ENCODE peak calls at places on chromosomes 2 and 18, in four cellular contexts. One of them, this sample, is unnamed.
A peak's percentile ranks its signal among the peaks of the same experiment; 100 is the strongest.

GRCh38 chr18:13247506-13247905 is 28.9 kb downstream of the LDLRAD4 start:
- DNase-seq in K562: no peak
- DNase-seq in HepG2: no peak
- DNase-seq in WTC11: no peak
- DNase-seq in this sample: no peak

GRCh38 chr18:73366713-73367112 is 498.9 kb upstream of the NETO1 start:
- DNase-seq in HepG2: no peak
- DNase-seq in WTC11: no peak
- DNase-seq in K562: no peak
- DNase-seq in this sample: no peak

GRCh38 chr2:12352891-12353290 is 363.8 kb upstream of the TRIB2 start:
- DNase-seq in WTC11: no peak
- DNase-seq in K562: no peak
- DNase-seq in HepG2: no peak
- DNase-seq in this sample: no peak

GRCh38 chr2:102619414-102620319 is at the start of gene SLC9A2:
- DNase-seq in HepG2: no peak
- DNase-seq in K562: peak; percentile 69
- DNase-seq in WTC11: peak; percentile 69
- DNase-seq in this sample: peak; percentile 49

GRCh38 chr18:2961828-2962227 is 51.1 kb downstream of the LPIN2 start:
- DNase-seq in HepG2: no peak
- DNase-seq in K562: no peak
- DNase-seq in WTC11: no peak
- DNase-seq in this sample: no peak

GRCh38 chr2:229489016-229489415 is 217.9 kb upstream of the PID1 start:
- DNase-seq in WTC11: no peak
- DNase-seq in HepG2: no peak
- DNase-seq in K562: no peak
- DNase-seq in this sample: no peak

GRCh38 chr2:99636432-99637034 is 146.7 kb upstream of the REV1 start:
- DNase-seq in WTC11: no peak
- DNase-seq in HepG2: no peak
- DNase-seq in K562: peak; percentile 10
- DNase-seq in this sample: no peak

GRCh38 chr2:220198911-220199310 is 571.5 kb downstream of the SLC4A3 start:
- DNase-seq in K562: no peak
- DNase-seq in WTC11: no peak
- DNase-seq in HepG2: no peak
- DNase-seq in this sample: no peak

GRCh38 chr18:39799010-39799409 is 2156.0 kb upstream of the PIK3C3 start:
- DNase-seq in K562: no peak
- DNase-seq in HepG2: no peak
- DNase-seq in WTC11: no peak
- DNase-seq in this sample: no peak

GRCh38 chr18:49819071-49819662 is 5.8 kb upstream of the ACAA2 start:
- DNase-seq in K562: no peak
- DNase-seq in WTC11: no peak
- DNase-seq in HepG2: no peak
- DNase-seq in this sample: no peak

GRCh38 chr18:42163316-42163715 is 208.3 kb downstream of the PIK3C3 start:
- DNase-seq in HepG2: no peak
- DNase-seq in K562: no peak
- DNase-seq in WTC11: no peak
- DNase-seq in this sample: no peak

GRCh38 chr2:219335373-219335786 is 2.8 kb upstream of the RESP18 start:
- DNase-seq in HepG2: no peak
- DNase-seq in WTC11: peak; percentile 24
- DNase-seq in K562: no peak
- DNase-seq in this sample: no peak

GRCh38 chr2:140246957-140247356 is 1466.8 kb upstream of the NXPH2 start:
- DNase-seq in WTC11: no peak
- DNase-seq in K562: no peak
- DNase-seq in HepG2: no peak
- DNase-seq in this sample: no peak

GRCh38 chr18:59042477-59042842 is 97.2 kb upstream of the SEC11C start:
- DNase-seq in K562: no peak
- DNase-seq in HepG2: no peak
- DNase-seq in WTC11: no peak
- DNase-seq in this sample: no peak

GRCh38 chr2:20516646-20517341 is 69.9 kb downstream of the RHOB start:
- DNase-seq in HepG2: peak; percentile 58
- DNase-seq in K562: no peak
- DNase-seq in WTC11: no peak
- DNase-seq in this sample: no peak

GRCh38 chr18:76874643-76875389 is 52.5 kb downstream of the ZNF236 start:
- DNase-seq in K562: no peak
- DNase-seq in WTC11: peak; percentile 43
- DNase-seq in HepG2: no peak
- DNase-seq in this sample: no peak
- TF ChIP-seq ELF4 in K562: no peak
- TF ChIP-seq ELF4 in WTC11: no peak
- TF ChIP-seq ELF4 in HepG2: no peak
- TF ChIP-seq ELF4 in this sample: no peak

GRCh38 chr2:76938153-76938552 is 584.0 kb downstream of the LRRTM4 start:
- DNase-seq in WTC11: no peak
- DNase-seq in HepG2: no peak
- DNase-seq in K562: no peak
- DNase-seq in this sample: no peak

DNA sequence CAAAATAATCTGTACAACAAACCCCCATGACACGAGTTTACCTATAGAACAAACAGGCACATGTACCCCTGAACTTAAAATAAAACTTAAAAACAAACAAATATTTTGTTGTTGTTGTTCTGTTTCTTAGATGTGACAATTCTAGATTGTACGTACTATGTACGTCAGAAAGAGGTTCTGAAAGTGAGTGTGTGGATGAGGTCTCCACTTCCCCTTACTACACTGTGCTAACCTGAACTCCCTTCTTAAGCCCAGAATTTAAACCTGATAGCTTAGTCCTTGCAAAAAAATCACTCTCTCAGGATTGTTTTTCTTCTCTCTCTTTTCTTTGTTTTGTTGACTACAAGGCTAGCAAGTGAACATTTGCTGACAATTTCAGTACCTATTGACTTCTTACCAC is 581.6 kb downstream of the LRRTM4 start:
- DNase-seq in K562: no peak
- DNase-seq in WTC11: no peak
- DNase-seq in HepG2: no peak
- DNase-seq in this sample: no peak
- TF ChIP-seq ELF4 in K562: no peak
- TF ChIP-seq ELF4 in WTC11: no peak
- TF ChIP-seq ELF4 in HepG2: no peak
- TF ChIP-seq ELF4 in this sample: no peak

GRCh38 chr2:240555541-240556250 is 2.1 kb downstream of the ANKMY1 start:
- DNase-seq in K562: no peak
- DNase-seq in HepG2: no peak
- DNase-seq in WTC11: no peak
- DNase-seq in this sample: no peak

GRCh38 chr2:240557808-240558207 is at the start of gene ANKMY1:
- DNase-seq in HepG2: no peak
- DNase-seq in K562: no peak
- DNase-seq in WTC11: peak; percentile 94
- DNase-seq in this sample: no peak

GRCh38 chr2:240558229-240558885 is 569 bp upstream of the ANKMY1 start:
- DNase-seq in WTC11: no peak
- DNase-seq in K562: no peak
- DNase-seq in HepG2: no peak
- DNase-seq in this sample: no peak

GRCh38 chr2:240556553-240557100 is 1.2 kb downstream of the ANKMY1 start:
- DNase-seq in K562: peak; percentile 30
- DNase-seq in WTC11: peak; percentile 80
- DNase-seq in HepG2: peak; percentile 57
- DNase-seq in this sample: peak; percentile 50

DNA sequence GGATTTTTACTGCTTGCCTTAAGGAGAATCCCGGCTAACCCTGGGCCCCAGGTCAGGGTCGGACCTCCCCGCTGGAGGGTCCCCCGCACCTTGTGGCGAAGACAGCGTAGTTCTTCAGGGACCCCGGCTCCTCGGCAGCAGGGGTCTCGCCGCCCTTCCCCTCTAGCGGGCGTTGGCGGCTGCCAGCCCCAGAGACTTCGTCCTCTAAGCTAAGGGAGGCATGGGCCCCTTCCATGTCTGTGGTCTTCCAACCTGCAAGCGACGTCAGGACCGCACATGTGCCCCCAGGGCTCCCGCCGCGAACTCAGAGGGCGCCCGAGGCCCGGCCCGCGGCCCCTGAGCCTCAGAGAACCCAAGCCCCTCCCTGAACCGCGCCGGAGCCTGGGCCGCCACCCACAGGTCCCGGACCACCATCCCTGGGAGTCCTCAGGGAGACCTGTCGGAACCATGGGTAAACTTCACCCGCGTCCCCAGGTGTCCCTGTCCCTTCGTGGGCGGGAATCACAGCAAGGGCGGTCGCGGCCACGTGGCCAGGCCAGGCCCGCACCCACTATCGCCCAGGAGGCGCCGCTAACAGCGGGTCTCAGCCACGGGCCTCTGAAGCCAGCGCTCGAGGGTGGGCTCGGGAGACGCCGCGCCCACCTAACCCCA is 562 bp downstream of the ANKMY1 start:
- DNase-seq in K562: no peak
- DNase-seq in HepG2: no peak
- DNase-seq in WTC11: no peak
- DNase-seq in this sample: no peak
- TF ChIP-seq ELF4 in K562: no peak
- TF ChIP-seq ELF4 in HepG2: no peak
- TF ChIP-seq ELF4 in WTC11: no peak
- TF ChIP-seq ELF4 in this sample: no peak

GRCh38 chr2:152814475-152815030 is 96.1 kb downstream of the ARL6IP6 start:
- DNase-seq in HepG2: no peak
- DNase-seq in K562: no peak
- DNase-seq in WTC11: no peak
- DNase-seq in this sample: no peak

GRCh38 chr2:152813381-152813780 is 95.0 kb downstream of the ARL6IP6 start:
- DNase-seq in K562: no peak
- DNase-seq in WTC11: no peak
- DNase-seq in HepG2: no peak
- DNase-seq in this sample: no peak

GRCh38 chr2:152815634-152816257 is 97.3 kb downstream of the ARL6IP6 start:
- DNase-seq in HepG2: no peak
- DNase-seq in K562: no peak
- DNase-seq in WTC11: no peak
- DNase-seq in this sample: no peak

GRCh38 chr2:152811916-152812315 is 93.5 kb downstream of the ARL6IP6 start:
- DNase-seq in K562: no peak
- DNase-seq in HepG2: no peak
- DNase-seq in WTC11: no peak
- DNase-seq in this sample: no peak
- TF ChIP-seq ELF4 in K562: no peak
- TF ChIP-seq ELF4 in HepG2: no peak
- TF ChIP-seq ELF4 in WTC11: no peak
- TF ChIP-seq ELF4 in this sample: no peak

GRCh38 chr2:178484245-178485041 is 4.2 kb downstream of the PLEKHA3 start:
- DNase-seq in WTC11: no peak
- DNase-seq in K562: no peak
- DNase-seq in HepG2: no peak
- DNase-seq in this sample: no peak
- TF ChIP-seq ELF4 in WTC11: no peak
- TF ChIP-seq ELF4 in K562: no peak
- TF ChIP-seq ELF4 in HepG2: no peak
- TF ChIP-seq ELF4 in this sample: no peak

GRCh38 chr18:74434466-74434865 is 22.6 kb downstream of the DIPK1C start:
- DNase-seq in K562: no peak
- DNase-seq in HepG2: no peak
- DNase-seq in WTC11: no peak
- DNase-seq in this sample: no peak

GRCh38 chr18:74435740-74436139 is 21.4 kb downstream of the DIPK1C start:
- DNase-seq in HepG2: no peak
- DNase-seq in WTC11: no peak
- DNase-seq in K562: no peak
- DNase-seq in this sample: no peak

GRCh38 chr18:74427442-74428112 is 29.5 kb downstream of the DIPK1C start:
- DNase-seq in HepG2: no peak
- DNase-seq in WTC11: no peak
- DNase-seq in K562: no peak
- DNase-seq in this sample: no peak

GRCh38 chr18:74430231-74430630 is 26.9 kb downstream of the DIPK1C start:
- DNase-seq in HepG2: no peak
- DNase-seq in K562: no peak
- DNase-seq in WTC11: no peak
- DNase-seq in this sample: no peak

GRCh38 chr18:74430811-74431571 is 26.1 kb downstream of the DIPK1C start:
- DNase-seq in HepG2: no peak
- DNase-seq in WTC11: no peak
- DNase-seq in K562: no peak
- DNase-seq in this sample: no peak
- TF ChIP-seq ELF4 in HepG2: no peak
- TF ChIP-seq ELF4 in WTC11: no peak
- TF ChIP-seq ELF4 in K562: no peak
- TF ChIP-seq ELF4 in this sample: no peak